ENCODE peak calls at places on chromosomes 2 and 18, in eight cellular contexts. G is neural progenitor cell, R is body of pancreas, C is GM23338, T is DND-41, O is IMR-90, D is tibial nerve, Z is gastrocnemius medialis. U is an unnamed sample.

GRCh38 chr2:152031747-152032146 is 67.1 kb downstream of the CACNB4 start:
- DNase-seq in G (no peak), T (no peak), O (no peak), C (no peak), R (no peak), Z (no peak), D (no peak), U (no peak)

GRCh38 chr2:71925268-71926097 is 222.2 kb downstream of the CYP26B1 start:
- DNase-seq in D (no peak), O (no peak), C (no peak), R (no peak), Z (no peak), T (no peak), G (no peak), U (no peak)

GRCh38 chr2:57987835-57988573 is 58.6 kb upstream of the VRK2 start:
- DNase-seq in C (no peak), Z (no peak), G (no peak), T (no peak), O (no peak), R (no peak), D (no peak), U (no peak)

GRCh38 chr2:134669731-134670669 is 48.8 kb downstream of the TMEM163 start:
- DNase-seq in C (no peak), Z (no peak), D (peak), G (no peak), T (peak), R (peak), O (no peak), U (peak)

GRCh38 chr18:11115268-11115667 is 34.1 kb downstream of the PIEZO2 start:
- DNase-seq in R (no peak), G (no peak), T (no peak), O (peak), C (no peak), D (no peak), Z (no peak), U (no peak)

GRCh38 chr2:208373460-208374089 is 33.0 kb upstream of the PTH2R start:
- DNase-seq in Z (no peak), G (peak), R (peak), T (peak), D (peak), O (peak), C (peak), U (no peak)

GRCh38 chr2:226475650-226476049 is 324.0 kb downstream of the IRS1 start:
- DNase-seq in D (no peak), Z (no peak), C (peak), G (no peak), T (no peak), O (peak), R (no peak), U (no peak)

GRCh38 chr2:83784315-83784714 is 674.8 kb downstream of the SUCLG1 start:
- DNase-seq in O (no peak), D (no peak), C (no peak), R (no peak), T (no peak), G (no peak), Z (no peak), U (no peak)

GRCh38 chr18:25614168-25614567 is 262.2 kb upstream of the ZNF521 start:
- DNase-seq in O (no peak), D (no peak), T (no peak), C (peak), Z (no peak), R (no peak), G (no peak), U (no peak)

GRCh38 chr2:56184500-56184996 is 758 bp downstream of the CCDC85A start:
- DNase-seq in T (no peak), G (peak), R (peak), D (no peak), O (no peak), Z (no peak), C (peak), U (no peak)

GRCh38 chr2:26770986-26771586 is 7.0 kb downstream of the SLC35F6 start:
- DNase-seq in D (peak), T (no peak), C (peak), R (peak), G (no peak), Z (peak), O (peak), U (peak)

GRCh38 chr2:38554973-38555595 is 47.6 kb downstream of the HNRNPLL start:
- DNase-seq in G (no peak), D (no peak), R (no peak), C (peak), O (peak), T (no peak), Z (no peak), U (no peak)

GRCh38 chr2:17107131-17107530 is 411.1 kb downstream of the RAD51AP2 start:
- DNase-seq in C (no peak), Z (no peak), D (no peak), R (no peak), T (no peak), O (peak), G (no peak), U (no peak)

GRCh38 chr2:53886406-53887280 is 26.9 kb upstream of the GPR75 start:
- DNase-seq in R (no peak), T (no peak), O (no peak), G (no peak), D (no peak), C (no peak), Z (no peak), U (no peak)

GRCh38 chr2:68196120-68196716 is 38.5 kb downstream of the PNO1 start:
- DNase-seq in T (peak), O (peak), G (peak), C (peak), Z (no peak), R (peak), D (peak), U (no peak)

GRCh38 chr2:215612770-215613169 is 176.9 kb upstream of the FN1 start:
- DNase-seq in C (peak), T (no peak), R (no peak), G (no peak), D (no peak), Z (no peak), O (peak), U (no peak)

GRCh38 chr2:135773917-135774316 is 32.3 kb downstream of the UBXN4 start:
- DNase-seq in Z (no peak), T (no peak), D (no peak), G (no peak), O (peak), C (no peak), R (no peak), U (no peak)

GRCh38 chr18:23205980-23206379 is 70.7 kb downstream of the CABLES1 start:
- DNase-seq in O (no peak), T (no peak), C (no peak), R (no peak), Z (no peak), G (no peak), D (no peak), U (no peak)

GRCh38 chr2:108297436-108298141 is 8.9 kb downstream of the SULT1C2 start:
- DNase-seq in R (no peak), T (no peak), C (no peak), G (no peak), D (no peak), O (peak), Z (no peak), U (no peak)

GRCh38 chr2:181174880-181175590 is 194.6 kb downstream of the UBE2E3 start:
- DNase-seq in O (peak), Z (no peak), T (no peak), D (no peak), C (no peak), G (no peak), R (no peak), U (no peak)

GRCh38 chr2:206230060-206230890 is 44.2 kb upstream of the ZDBF2 start:
- DNase-seq in O (no peak), G (peak), C (peak), T (no peak), D (no peak), Z (no peak), R (no peak), U (no peak)

GRCh38 chr2:62783679-62784078 is 78.2 kb downstream of the EHBP1 start:
- DNase-seq in C (no peak), R (no peak), O (no peak), Z (no peak), T (no peak), G (no peak), D (no peak), U (no peak)

GRCh38 chr2:73993376-73993775 is 8.7 kb downstream of the TET3 start:
- DNase-seq in Z (no peak), T (no peak), C (no peak), D (no peak), R (no peak), O (no peak), G (no peak), U (no peak)
- H3K27ac ChIP-seq in Z (no peak), T (no peak), C (no peak), D (no peak), R (no peak), O (no peak), G (no peak), U (no peak)

DNA sequence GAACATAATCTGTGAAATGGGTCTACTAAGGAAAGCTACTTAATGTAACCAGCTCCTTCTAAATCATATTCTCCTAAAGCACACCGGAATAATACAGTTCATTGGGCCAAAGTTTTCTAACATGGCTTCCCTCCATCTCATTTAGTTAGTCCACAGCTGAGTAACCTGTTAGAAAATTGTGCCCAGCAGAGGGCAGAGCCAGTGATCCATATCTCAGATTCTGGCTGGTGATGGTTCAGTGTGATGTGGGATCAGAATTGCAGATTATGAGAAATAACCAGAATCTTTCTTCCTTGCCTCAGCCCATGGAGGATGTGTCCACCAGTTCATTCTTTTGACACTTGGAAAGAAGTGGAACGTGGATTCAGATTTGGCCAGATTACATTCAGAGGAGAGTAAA is 9.4 kb upstream of the CTLA4 start:
- DNase-seq in R (no peak), C (peak), D (no peak), Z (no peak), T (no peak), O (no peak), G (no peak), U (no peak)
- TF ChIP-seq CTCF in R (no peak), C (peak), D (no peak), Z (no peak), T (peak), O (no peak), G (peak), U (peak)

GRCh38 chr2:150619607-150620330 is 132.3 kb upstream of the RND3 start:
- DNase-seq in C (no peak), D (no peak), Z (peak), G (no peak), T (no peak), O (peak), R (no peak), U (no peak)
- H3K27ac ChIP-seq in C (no peak), D (no peak), Z (peak), G (no peak), T (no peak), O (peak), R (no peak), U (no peak)

DNA sequence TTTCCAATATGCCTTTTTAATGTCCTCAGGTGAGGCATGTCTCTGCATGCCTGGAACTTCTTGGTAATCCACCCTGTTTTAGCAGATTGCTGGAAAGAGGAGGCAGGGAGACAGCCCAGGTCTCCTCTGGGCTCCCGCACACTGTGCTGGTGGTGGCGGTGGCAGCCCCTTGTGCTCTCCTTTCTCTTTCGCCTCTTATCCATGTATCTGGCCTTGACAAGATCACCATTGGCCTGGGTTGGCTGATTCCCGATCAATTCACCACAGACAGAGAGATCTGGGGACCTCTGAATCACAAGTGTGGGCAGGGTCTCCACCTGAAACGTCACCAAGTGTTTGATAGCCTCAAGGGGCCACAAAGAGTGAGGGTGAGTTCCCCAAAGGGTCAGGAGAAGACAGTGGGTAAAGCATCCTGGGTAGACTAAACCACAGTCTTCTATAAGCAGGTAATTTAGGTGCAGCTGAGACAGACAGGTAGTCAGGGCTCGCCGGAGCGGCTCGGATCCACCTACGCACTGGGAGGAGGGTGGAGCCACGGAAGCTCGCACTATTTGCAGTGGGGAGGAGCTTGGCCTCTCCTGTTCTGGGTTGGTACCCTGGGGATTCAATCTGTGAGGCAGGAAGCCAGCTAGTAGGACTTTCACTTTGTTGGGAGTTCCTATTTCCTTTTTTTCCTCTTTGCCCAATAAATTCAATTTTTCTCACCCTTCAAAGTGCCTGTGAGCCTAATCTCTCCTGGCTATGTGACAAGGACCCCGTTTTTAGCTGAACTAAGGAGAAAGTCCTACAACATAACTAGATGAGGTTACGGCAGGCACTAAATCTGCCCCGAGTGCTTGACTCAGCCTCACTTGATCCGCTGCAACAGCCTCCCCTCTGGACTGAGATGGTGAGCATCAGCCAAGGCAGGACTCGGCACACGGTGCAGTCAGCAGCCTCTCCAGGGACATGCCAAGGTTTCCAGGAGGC is 57.6 kb downstream of the SLC4A3 start:
- DNase-seq in Z (peak), G (peak), C (peak), O (peak), T (no peak), R (peak), D (peak), U (peak)
- TF ChIP-seq CTCF in Z (no peak), G (no peak), C (no peak), O (no peak), T (no peak), R (no peak), D (no peak), U (no peak)

DNA sequence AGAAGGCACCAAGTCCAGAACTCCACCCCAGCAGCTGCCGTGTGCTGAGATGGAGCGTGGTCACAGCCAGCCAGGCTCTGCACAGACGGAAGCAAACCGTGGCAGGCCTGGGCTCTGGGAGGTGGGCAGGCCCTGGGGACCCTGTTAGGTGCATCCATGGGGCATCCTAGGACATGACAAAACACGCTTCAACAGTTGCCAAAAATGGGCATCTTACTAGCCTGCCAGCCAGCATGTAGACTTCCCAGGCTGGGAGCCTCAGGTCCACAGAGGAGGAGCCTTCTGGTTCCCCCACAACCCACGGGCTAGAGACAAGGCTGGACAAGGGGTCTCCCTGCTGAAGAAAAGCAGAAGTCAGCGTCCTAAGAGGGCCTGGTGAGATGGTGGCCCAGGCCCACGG is 139.5 kb downstream of the HDAC4 start:
- DNase-seq in O (no peak), Z (no peak), C (no peak), D (no peak), R (no peak), T (no peak), G (no peak), U (no peak)
- H3K27ac ChIP-seq in O (no peak), Z (peak), C (no peak), D (no peak), R (no peak), T (peak), G (no peak), U (no peak)

DNA sequence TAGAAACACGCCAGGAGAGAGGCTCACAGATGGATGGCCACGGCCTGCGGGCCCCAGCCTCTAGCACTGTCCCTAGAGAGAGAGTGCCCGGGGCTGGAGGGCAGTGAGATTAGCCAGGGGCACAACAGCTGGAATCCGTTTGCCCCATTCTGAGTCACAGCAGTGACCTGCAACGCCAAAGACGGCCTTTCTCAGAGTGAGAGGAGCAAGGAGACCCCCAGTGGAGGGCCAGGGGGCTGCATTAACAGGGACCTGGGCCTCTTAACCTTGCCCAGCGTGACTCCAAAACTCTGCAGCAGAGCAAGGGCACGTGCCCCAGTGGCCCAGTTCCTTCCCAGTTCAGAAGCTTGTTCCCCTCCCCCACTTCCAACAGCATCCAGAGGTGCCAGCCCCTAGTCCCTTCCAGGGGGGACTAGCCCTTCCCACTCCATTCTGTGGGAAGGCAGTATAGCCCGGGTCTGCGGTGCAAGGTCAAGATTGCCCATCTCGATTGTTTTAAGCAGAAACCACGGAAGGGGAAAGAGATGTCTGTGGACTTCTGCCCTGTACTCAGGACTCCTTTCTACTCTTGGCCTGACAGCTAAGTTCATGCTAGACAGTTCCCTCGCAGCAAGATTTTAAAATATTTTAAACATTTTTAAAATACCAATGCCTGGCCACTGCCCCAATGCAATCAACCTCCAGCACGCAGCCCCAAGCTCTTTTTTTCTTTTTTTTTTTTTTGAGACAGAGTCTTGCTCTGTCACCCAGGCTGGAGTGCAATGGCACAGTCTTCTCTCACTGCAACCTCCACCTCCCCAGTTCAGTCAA is 50.9 kb upstream of the BIN1 start:
- DNase-seq in C (peak), G (peak), O (no peak), R (no peak), T (no peak), Z (peak), D (no peak), U (no peak)
- TF ChIP-seq CTCF in C (peak), G (peak), O (peak), R (no peak), T (peak), Z (peak), D (no peak), U (no peak)

GRCh38 chr2:159790323-159790722 is 7.7 kb downstream of the CD302 start:
- DNase-seq in R (no peak), T (no peak), Z (no peak), D (no peak), G (no peak), C (no peak), O (no peak), U (no peak)
- H3K27ac ChIP-seq in R (no peak), T (no peak), Z (no peak), D (no peak), G (no peak), C (no peak), O (no peak), U (no peak)

GRCh38 chr2:42458396-42458795 is 35.4 kb downstream of the KCNG3 start:
- DNase-seq in G (no peak), D (no peak), C (no peak), Z (no peak), T (no peak), R (no peak), O (no peak), U (no peak)

GRCh38 chr2:42464631-42465030 is 29.2 kb downstream of the KCNG3 start:
- DNase-seq in Z (no peak), O (no peak), C (no peak), D (no peak), R (no peak), T (no peak), G (no peak), U (no peak)

GRCh38 chr2:42459296-42459695 is 34.5 kb downstream of the KCNG3 start:
- DNase-seq in T (no peak), C (no peak), Z (no peak), R (no peak), G (no peak), O (no peak), D (no peak), U (no peak)

GRCh38 chr2:42463570-42463969 is 30.2 kb downstream of the KCNG3 start:
- DNase-seq in R (no peak), G (no peak), T (no peak), Z (no peak), D (no peak), O (no peak), C (no peak), U (no peak)
- TF ChIP-seq CTCF in R (no peak), G (no peak), T (no peak), Z (no peak), D (no peak), O (no peak), C (no peak), U (no peak)

U was measured in CD4-positive, alpha-beta T cell.